ENCODE peak calls at places on chromosomes 5 and 9, in four cellular contexts. I is stimulated activated CD4-positive, alpha-beta T cell treated with anti-CD3 and anti-CD28 coated beads, Interleukin-1b, Interleukin-23, amount 100 ng/mL, for 48 hours; P is SJSA1; L is PC-3. K is an unnamed sample.
A peak's percentile ranks its signal among the peaks of the same experiment; 100 is the strongest.

GRCh38 chr5:73204302-73204701 is 31.3 kb downstream of the TMEM174 start:
- DNase-seq in L (no peak), I (no peak), P (no peak), K (no peak)

GRCh38 chr5:135135530-135136201 is 101.6 kb upstream of the PITX1 start:
- DNase-seq in L (peak; percentile 66), I (no peak), P (no peak), K (no peak)

GRCh38 chr5:118224546-118224945 is 763.8 kb downstream of the DTWD2 start:
- DNase-seq in P (no peak), L (no peak), I (no peak), K (no peak)

GRCh38 chr9:126735482-126735881 is 69.4 kb upstream of the ZBTB43 start:
- DNase-seq in I (no peak), P (no peak), L (no peak), K (no peak)

GRCh38 chr9:4604678-4605095 is 57.4 kb upstream of the PLPP6 start:
- DNase-seq in L (peak; percentile 86), I (peak; percentile 47), P (peak; percentile 36), K (peak; percentile 46)

GRCh38 chr5:64838803-64839202 is 70.1 kb downstream of the CWC27 start:
- DNase-seq in P (no peak), L (peak; percentile 43), I (no peak), K (no peak)

GRCh38 chr9:93107151-93107824 is 11.3 kb downstream of the CARD19 start:
- DNase-seq in P (no peak), I (no peak), L (no peak), K (no peak)

GRCh38 chr5:113757508-113757907 is 244.0 kb downstream of the YTHDC2 start:
- DNase-seq in P (no peak), L (no peak), I (no peak), K (no peak)

GRCh38 chr5:106862450-106863193 is 808.1 kb downstream of the EFNA5 start:
- DNase-seq in I (no peak), P (no peak), L (no peak), K (no peak)